ENCODE peak calls at places on chromosomes 13 and 19, in seven cellular contexts. F, I, T, E, O, K and W are unnamed samples.

GRCh38 chr13:19864018-19864338 is 529 bp upstream of the ZMYM5 start:
- DNase-seq in I (peak), O (no peak), T (no peak), E (peak), K (peak), F (peak), W (no peak)

GRCh38 chr19:803686-804418 is 6.6 kb downstream of the PTBP1 start:
- DNase-seq in T (no peak), I (no peak), O (no peak), F (no peak), E (no peak), K (no peak), W (no peak)

GRCh38 chr13:35920816-35921215 is 210.4 kb downstream of the DCLK1 start:
- DNase-seq in I (no peak), O (no peak), K (no peak), E (no peak), F (no peak), T (no peak), W (no peak)

GRCh38 chr19:31537136-31537535 is 187.9 kb upstream of the TSHZ3 start:
- DNase-seq in T (no peak), F (no peak), E (no peak), I (no peak), K (no peak), O (no peak), W (no peak)

GRCh38 chr13:19957320-19958118 is 1.0 kb upstream of the ZMYM2 start:
- DNase-seq in F (no peak), I (peak), K (peak), E (peak), T (no peak), O (peak), W (no peak)

GRCh38 chr13:21987793-21988192 is 316.9 kb downstream of the FGF9 start:
- DNase-seq in K (no peak), I (no peak), T (no peak), F (no peak), E (no peak), O (no peak), W (no peak)

GRCh38 chr19:10421981-10422461 is 1.7 kb downstream of the PDE4A start:
- DNase-seq in T (no peak), E (no peak), F (no peak), K (no peak), I (no peak), O (no peak), W (no peak)

GRCh38 chr19:18848860-18849661 is 17.3 kb downstream of the UPF1 start:
- DNase-seq in O (no peak), I (no peak), K (peak), E (peak), F (peak), T (no peak), W (no peak)

GRCh38 chr13:85436029-85436428 is 363.2 kb downstream of the SLITRK6 start:
- DNase-seq in F (no peak), K (no peak), E (no peak), I (no peak), T (no peak), O (no peak), W (no peak)

GRCh38 chr13:110634558-110634957 is 19.2 kb downstream of the NAXD start:
- DNase-seq in I (peak), O (peak), K (no peak), F (peak), E (no peak), T (no peak), W (no peak)

GRCh38 chr13:104837756-104838155 is 1697.7 kb downstream of the EFNB2 start:
- DNase-seq in I (no peak), F (no peak), K (no peak), O (no peak), T (no peak), E (no peak), W (no peak)

GRCh38 chr13:39035204-39035603 is 2.7 kb downstream of the PROSER1 start:
- DNase-seq in F (no peak), E (no peak), T (no peak), O (no peak), K (no peak), I (no peak), W (no peak)

GRCh38 chr19:3098515-3099346 is 4.6 kb downstream of the GNA11 start:
- DNase-seq in F (no peak), I (no peak), E (peak), K (peak), T (no peak), O (peak), W (no peak)

GRCh38 chr19:33988601-33989000 is 183.7 kb upstream of the LSM14A start:
- DNase-seq in I (no peak), F (no peak), E (no peak), K (no peak), O (no peak), T (no peak), W (no peak)

GRCh38 chr13:27182844-27183497 is 11.4 kb upstream of the USP12 start:
- DNase-seq in F (peak), T (no peak), I (peak), K (no peak), O (peak), E (peak), W (no peak)

GRCh38 chr19:53130506-53130905 is 2.2 kb downstream of the ZNF415 start:
- DNase-seq in E (no peak), F (no peak), K (no peak), O (no peak), T (no peak), I (no peak), W (no peak)

GRCh38 chr13:19185086-19185864 is 3.7 kb upstream of the TUBA3C start:
- DNase-seq in K (no peak), I (no peak), F (no peak), E (no peak), T (no peak), O (no peak), W (no peak)

GRCh38 chr19:16051254-16052025 is 24.9 kb upstream of the TPM4 start:
- DNase-seq in K (no peak), I (peak), F (no peak), E (no peak), O (no peak), T (no peak), W (no peak)

GRCh38 chr19:926595-927043 is 784 bp downstream of the ARID3A start:
- DNase-seq in K (peak), I (peak), T (no peak), E (no peak), O (no peak), F (no peak), W (no peak)

GRCh38 chr19:33395561-33396550 is 22.3 kb downstream of the CEBPG start:
- DNase-seq in K (no peak), T (no peak), I (no peak), F (no peak), O (no peak), E (peak), W (no peak)

GRCh38 chr19:45824041-45824471 is 8.9 kb upstream of the RSPH6A start:
- DNase-seq in K (no peak), T (no peak), O (no peak), F (no peak), I (no peak), E (no peak), W (no peak)

GRCh38 chr13:81659984-81660383 is 1319.1 kb upstream of the SPRY2 start:
- DNase-seq in I (no peak), O (no peak), K (no peak), E (no peak), T (no peak), F (no peak), W (no peak)

GRCh38 chr19:35460608-35461007 is 12.6 kb downstream of the FFAR2 start:
- DNase-seq in T (no peak), O (no peak), I (no peak), K (no peak), E (no peak), F (no peak), W (no peak)

GRCh38 chr19:14614099-14614412 is 31.2 kb downstream of the CLEC17A start:
- DNase-seq in T (no peak), I (no peak), F (no peak), O (no peak), K (no peak), E (no peak), W (no peak)

GRCh38 chr13:69755101-69755500 is 352.5 kb upstream of the ATXN8OS start:
- DNase-seq in T (no peak), F (no peak), K (no peak), E (no peak), I (no peak), O (no peak), W (no peak)

GRCh38 chr13:31756346-31756745 is 17.0 kb downstream of the RXFP2 start:
- DNase-seq in F (peak), K (no peak), E (peak), O (no peak), T (no peak), I (no peak), W (no peak)

GRCh38 chr13:95547531-95548167 is 4.9 kb upstream of the CLDN10 start:
- DNase-seq in E (no peak), O (no peak), I (no peak), T (no peak), K (no peak), F (no peak), W (no peak)

GRCh38 chr13:82938644-82939043 is 943.6 kb downstream of the SLITRK1 start:
- DNase-seq in F (no peak), T (no peak), K (no peak), E (no peak), O (no peak), I (no peak), W (no peak)

GRCh38 chr13:110465696-110466095 is 95.8 kb downstream of the RAB20 start:
- DNase-seq in F (no peak), E (no peak), K (no peak), I (no peak), O (no peak), T (no peak), W (no peak)

GRCh38 chr13:97695684-97696083 is 257.8 kb upstream of the IPO5 start:
- DNase-seq in T (no peak), F (no peak), E (no peak), O (no peak), I (peak), K (no peak), W (no peak)

GRCh38 chr19:51799998-51800848 is 5.3 kb downstream of the FPR3 start:
- DNase-seq in F (no peak), E (peak), I (no peak), T (no peak), O (no peak), K (no peak), W (no peak)

GRCh38 chr13:21528616-21529015 is 69.5 kb upstream of the ZDHHC20 start:
- DNase-seq in F (peak), T (no peak), I (no peak), O (peak), K (no peak), E (no peak), W (peak)

GRCh38 chr13:99150575-99151370 is 49.9 kb upstream of the UBAC2 start:
- DNase-seq in I (peak), T (no peak), K (no peak), F (peak), E (no peak), O (peak), W (peak)

GRCh38 chr19:58182577-58182988 is 278 bp upstream of the ZNF274 start:
- DNase-seq in F (no peak), I (no peak), E (no peak), K (no peak), O (no peak), T (no peak), W (no peak)

GRCh38 chr13:112141643-112142400 is 74.9 kb downstream of the SOX1 start:
- DNase-seq in F (no peak), E (peak), O (no peak), T (no peak), K (peak), I (no peak), W (no peak)

GRCh38 chr13:51879133-51879532 is 17.4 kb downstream of the CCDC70 start:
- DNase-seq in I (no peak), E (no peak), O (no peak), K (no peak), T (no peak), F (no peak), W (no peak)

GRCh38 chr19:940591-941291 is 14.9 kb downstream of the ARID3A start:
- DNase-seq in O (no peak), F (no peak), T (no peak), E (peak), K (peak), I (peak), W (no peak)

DNA sequence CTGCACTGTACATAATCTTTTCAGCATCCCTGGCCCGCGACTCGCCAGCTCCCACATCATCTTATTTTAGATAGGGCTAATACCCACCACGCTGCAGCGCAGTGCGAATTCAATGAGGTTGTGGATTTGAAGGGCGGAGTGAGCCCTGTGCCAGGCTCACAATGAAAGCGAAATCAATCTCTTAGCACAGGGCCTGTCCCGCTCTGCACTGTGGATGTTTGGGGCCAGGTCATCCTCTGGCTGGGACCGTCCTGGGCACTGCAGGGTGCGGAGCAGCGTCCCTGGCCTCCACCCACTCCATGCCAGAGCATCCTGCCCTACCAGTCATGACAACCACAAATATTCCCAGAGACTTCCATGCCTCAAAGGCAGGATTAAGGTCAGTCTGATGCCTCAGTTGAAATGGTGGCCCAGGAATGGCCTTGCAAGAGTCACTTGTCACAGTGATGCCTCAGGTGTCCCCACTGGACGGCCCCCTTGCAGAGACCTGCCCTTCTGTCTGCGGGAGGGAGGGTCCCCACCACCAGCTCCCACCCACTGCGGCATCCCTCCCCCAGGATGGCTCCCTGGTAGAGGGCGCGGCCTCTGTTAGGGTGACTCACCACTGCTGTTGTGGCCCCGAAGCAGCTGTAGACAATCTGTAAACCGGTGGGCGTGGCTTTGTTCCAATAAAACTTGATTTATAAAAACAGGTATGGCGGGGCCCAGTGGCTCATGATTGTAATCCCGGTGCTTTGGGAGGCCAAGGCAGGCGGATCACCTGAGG is 5.6 kb downstream of the UHRF1 start:
- DNase-seq in F (no peak), I (peak), T (no peak), E (no peak), O (no peak), K (peak), W (peak)
- H3K4me3 ChIP-seq in F (no peak), I (no peak), T (no peak), E (peak), O (peak), K (peak), W (no peak)

GRCh38 chr19:9010693-9011092 is 484 bp upstream of the MUC16 start:
- DNase-seq in F (no peak), K (no peak), E (no peak), O (no peak), T (no peak), I (no peak), W (no peak)
- H3K4me3 ChIP-seq in F (no peak), K (no peak), E (no peak), O (no peak), T (no peak), I (no peak), W (no peak)

DNA sequence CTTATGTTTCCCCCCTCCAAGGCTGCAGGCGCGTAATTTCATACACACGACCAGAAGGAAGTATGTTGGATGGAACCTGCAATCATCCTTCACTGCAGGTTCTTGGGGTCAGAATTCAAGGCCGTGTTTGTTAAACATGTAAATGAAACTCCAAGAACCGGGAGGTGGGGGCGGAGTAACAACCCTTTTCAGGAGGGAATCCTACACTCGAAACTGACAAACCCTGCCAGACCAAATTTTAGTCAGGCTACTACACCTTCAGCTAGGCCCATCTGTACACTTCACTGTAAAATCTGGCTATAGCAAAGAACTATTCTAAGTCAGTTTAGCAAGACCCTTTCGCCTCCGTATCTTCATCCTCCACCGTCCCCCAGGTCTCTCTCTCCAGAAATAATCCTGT is 1.2 kb downstream of the ZNF607 start:
- DNase-seq in E (no peak), I (no peak), T (no peak), F (no peak), O (no peak), K (no peak), W (no peak)
- H3K4me3 ChIP-seq in E (peak), I (peak), T (peak), F (peak), O (peak), K (peak), W (peak)

GRCh38 chr13:45827318-45827717 is 24.2 kb downstream of the SIAH3 start:
- DNase-seq in E (no peak), O (no peak), I (no peak), F (no peak), T (no peak), K (no peak), W (no peak)

GRCh38 chr13:45831851-45832250 is 19.7 kb downstream of the SIAH3 start:
- DNase-seq in E (no peak), F (no peak), O (no peak), T (no peak), K (no peak), I (no peak), W (no peak)

GRCh38 chr13:45833242-45833641 is 18.3 kb downstream of the SIAH3 start:
- DNase-seq in T (no peak), E (no peak), F (no peak), O (no peak), K (no peak), I (no peak), W (no peak)

GRCh38 chr13:45828253-45828968 is 23.1 kb downstream of the SIAH3 start:
- DNase-seq in O (no peak), F (no peak), T (no peak), E (no peak), K (no peak), I (no peak), W (no peak)

GRCh38 chr13:45830121-45830520 is 21.4 kb downstream of the SIAH3 start:
- DNase-seq in K (no peak), O (no peak), T (no peak), I (no peak), F (no peak), E (no peak), W (no peak)
- H3K4me3 ChIP-seq in K (no peak), O (no peak), T (no peak), I (no peak), F (no peak), E (no peak), W (no peak)

GRCh38 chr13:109228211-109228610 is 558.2 kb downstream of the IRS2 start:
- DNase-seq in O (no peak), T (no peak), F (no peak), I (no peak), K (no peak), E (no peak), W (no peak)
- H3K4me3 ChIP-seq in O (no peak), T (no peak), F (no peak), I (no peak), K (no peak), E (no peak), W (no peak)

GRCh38 chr13:30172593-30173300 is 134.6 kb downstream of the KATNAL1 start:
- DNase-seq in K (no peak), O (no peak), F (no peak), E (no peak), T (no peak), I (no peak), W (no peak)

GRCh38 chr13:30170569-30170968 is 136.8 kb downstream of the KATNAL1 start:
- DNase-seq in O (no peak), F (no peak), T (no peak), I (no peak), E (peak), K (no peak), W (no peak)

GRCh38 chr13:30175166-30175565 is 132.2 kb downstream of the KATNAL1 start:
- DNase-seq in O (no peak), F (no peak), I (no peak), E (no peak), K (no peak), T (no peak), W (no peak)

GRCh38 chr13:30169442-30169841 is 137.9 kb downstream of the KATNAL1 start:
- DNase-seq in K (no peak), T (no peak), O (no peak), I (no peak), F (no peak), E (peak), W (no peak)

DNA sequence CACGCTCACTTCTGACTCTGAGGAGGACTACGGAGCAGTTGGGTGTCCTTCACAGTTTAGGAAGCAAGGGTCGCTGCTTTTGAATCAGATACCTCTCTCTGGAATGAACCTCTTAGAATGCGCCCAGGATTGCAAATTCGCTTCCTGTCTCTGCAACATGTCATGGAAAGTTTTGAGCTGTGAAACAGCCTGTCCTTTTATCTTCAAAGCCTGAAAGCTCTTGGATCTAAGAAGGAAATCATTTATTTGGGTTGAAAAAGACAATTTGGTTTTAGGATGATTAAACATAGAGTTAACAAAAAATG is 134.1 kb downstream of the KATNAL1 start:
- DNase-seq in K (no peak), E (no peak), O (no peak), I (no peak), T (no peak), F (no peak), W (no peak)
- H3K4me3 ChIP-seq in K (no peak), E (no peak), O (no peak), I (no peak), T (no peak), F (no peak), W (no peak)

GRCh38 chr19:48872182-48872883 is at the start of gene PPP1R15A:
- DNase-seq in I (peak), T (peak), K (peak), O (peak), F (peak), E (peak), W (peak)

GRCh38 chr19:48872884-48873475 is 759 bp downstream of the PPP1R15A start:
- DNase-seq in K (peak), I (peak), E (peak), F (peak), T (no peak), O (peak), W (peak)

GRCh38 chr19:48873476-48874308 is 1.5 kb downstream of the PPP1R15A start:
- DNase-seq in E (no peak), I (peak), O (no peak), F (no peak), T (no peak), K (no peak), W (no peak)

GRCh38 chr19:48877900-48878218 is 5.6 kb downstream of the PPP1R15A start:
- DNase-seq in T (no peak), E (no peak), O (no peak), K (no peak), F (no peak), I (peak), W (no peak)

GRCh38 chr19:48874309-48875135 is 2.3 kb downstream of the PPP1R15A start:
- DNase-seq in I (peak), E (peak), F (peak), T (no peak), O (no peak), K (peak), W (no peak)
- H3K4me3 ChIP-seq in I (peak), E (peak), F (peak), T (no peak), O (peak), K (peak), W (peak)

DNA sequence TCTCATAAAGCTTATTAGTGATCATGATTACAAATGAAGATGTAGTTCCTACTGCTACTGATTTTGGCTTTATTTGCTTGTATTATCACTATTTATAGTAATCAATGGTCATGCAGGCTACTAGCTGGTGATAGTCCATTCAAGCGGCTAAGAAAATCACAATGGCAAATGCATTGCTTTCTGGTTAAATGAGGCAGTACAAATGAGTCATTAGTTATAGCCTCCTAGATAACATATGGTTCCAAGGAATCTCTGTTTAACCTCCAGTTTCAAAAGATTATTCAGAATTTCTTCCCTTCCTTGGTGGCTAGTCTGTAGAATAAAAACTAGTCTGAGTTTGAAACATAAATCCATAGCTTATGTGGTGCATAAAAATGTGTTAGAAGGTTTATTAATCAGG is 141.3 kb upstream of the HTR2A start:
- DNase-seq in K (no peak), T (no peak), F (no peak), E (no peak), I (no peak), O (peak), W (no peak)
- H3K4me3 ChIP-seq in K (no peak), T (no peak), F (no peak), E (no peak), I (no peak), O (no peak), W (no peak)